ENCODE peak calls at places on chromosomes 4 and X, in nine cellular contexts. One of them, this sample, is unnamed.

GRCh38 chrX:42694260-42694815 is 83.6 kb downstream of the PPP1R2C start:
- DNase-seq in NCI-H2107: no peak
- DNase-seq in effector CD4-positive, alpha-beta T cell: no peak
- DNase-seq in hypothalamus: no peak
- DNase-seq in COR-L47: no peak
- DNase-seq in activated naive CD8-positive, alpha-beta T cell treated with anti-CD3 and anti-CD28 coated beads for 36 hours: no peak
- DNase-seq in cardiac muscle cell: no peak
- DNase-seq in HS-5: no peak
- DNase-seq in neural crest cell: no peak
- DNase-seq in this sample: no peak

GRCh38 chr4:104901438-104901837 is 245.2 kb upstream of the TET2 start:
- DNase-seq in NCI-H2107: no peak
- DNase-seq in effector CD4-positive, alpha-beta T cell: no peak
- DNase-seq in hypothalamus: no peak
- DNase-seq in COR-L47: peak
- DNase-seq in activated naive CD8-positive, alpha-beta T cell treated with anti-CD3 and anti-CD28 coated beads for 36 hours: no peak
- DNase-seq in cardiac muscle cell: peak
- DNase-seq in HS-5: no peak
- DNase-seq in neural crest cell: no peak
- DNase-seq in this sample: no peak

GRCh38 chrX:110258552-110258951 is 59.3 kb downstream of the AMMECR1 start:
- DNase-seq in NCI-H2107: no peak
- DNase-seq in effector CD4-positive, alpha-beta T cell: no peak
- DNase-seq in hypothalamus: no peak
- DNase-seq in COR-L47: no peak
- DNase-seq in activated naive CD8-positive, alpha-beta T cell treated with anti-CD3 and anti-CD28 coated beads for 36 hours: no peak
- DNase-seq in cardiac muscle cell: no peak
- DNase-seq in HS-5: no peak
- DNase-seq in neural crest cell: no peak
- DNase-seq in this sample: no peak

GRCh38 chr4:183823394-183823793 is 81.7 kb upstream of the STOX2 start:
- DNase-seq in NCI-H2107: no peak
- DNase-seq in effector CD4-positive, alpha-beta T cell: no peak
- DNase-seq in hypothalamus: no peak
- DNase-seq in COR-L47: no peak
- DNase-seq in activated naive CD8-positive, alpha-beta T cell treated with anti-CD3 and anti-CD28 coated beads for 36 hours: no peak
- DNase-seq in cardiac muscle cell: no peak
- DNase-seq in HS-5: peak
- DNase-seq in neural crest cell: no peak
- DNase-seq in this sample: no peak

GRCh38 chr4:186598686-186599085 is 43.3 kb upstream of the MTNR1A start:
- DNase-seq in NCI-H2107: no peak
- DNase-seq in effector CD4-positive, alpha-beta T cell: no peak
- DNase-seq in hypothalamus: no peak
- DNase-seq in COR-L47: no peak
- DNase-seq in activated naive CD8-positive, alpha-beta T cell treated with anti-CD3 and anti-CD28 coated beads for 36 hours: no peak
- DNase-seq in cardiac muscle cell: no peak
- DNase-seq in HS-5: no peak
- DNase-seq in neural crest cell: no peak
- DNase-seq in this sample: no peak

GRCh38 chr4:101321481-101322042 is 25.8 kb downstream of the PPP3CA start:
- DNase-seq in NCI-H2107: no peak
- DNase-seq in effector CD4-positive, alpha-beta T cell: no peak
- DNase-seq in hypothalamus: no peak
- DNase-seq in COR-L47: no peak
- DNase-seq in activated naive CD8-positive, alpha-beta T cell treated with anti-CD3 and anti-CD28 coated beads for 36 hours: no peak
- DNase-seq in cardiac muscle cell: no peak
- DNase-seq in HS-5: no peak
- DNase-seq in neural crest cell: no peak
- DNase-seq in this sample: no peak

GRCh38 chrX:129618997-129619396 is 35.8 kb downstream of the APLN start:
- DNase-seq in NCI-H2107: no peak
- DNase-seq in effector CD4-positive, alpha-beta T cell: no peak
- DNase-seq in hypothalamus: no peak
- DNase-seq in COR-L47: no peak
- DNase-seq in activated naive CD8-positive, alpha-beta T cell treated with anti-CD3 and anti-CD28 coated beads for 36 hours: no peak
- DNase-seq in cardiac muscle cell: no peak
- DNase-seq in HS-5: no peak
- DNase-seq in neural crest cell: no peak
- DNase-seq in this sample: no peak

GRCh38 chrX:127038065-127038464 is 218.5 kb downstream of the PRR32 start:
- DNase-seq in NCI-H2107: no peak
- DNase-seq in effector CD4-positive, alpha-beta T cell: no peak
- DNase-seq in hypothalamus: no peak
- DNase-seq in COR-L47: no peak
- DNase-seq in activated naive CD8-positive, alpha-beta T cell treated with anti-CD3 and anti-CD28 coated beads for 36 hours: no peak
- DNase-seq in cardiac muscle cell: peak
- DNase-seq in HS-5: no peak
- DNase-seq in neural crest cell: no peak
- DNase-seq in this sample: no peak

GRCh38 chr4:13872145-13872544 is 244.6 kb upstream of the BOD1L1 start:
- DNase-seq in NCI-H2107: no peak
- DNase-seq in effector CD4-positive, alpha-beta T cell: no peak
- DNase-seq in hypothalamus: no peak
- DNase-seq in COR-L47: no peak
- DNase-seq in activated naive CD8-positive, alpha-beta T cell treated with anti-CD3 and anti-CD28 coated beads for 36 hours: no peak
- DNase-seq in cardiac muscle cell: no peak
- DNase-seq in HS-5: no peak
- DNase-seq in neural crest cell: no peak
- DNase-seq in this sample: no peak

GRCh38 chr4:69517674-69518073 is 22.0 kb upstream of the UGT2B4 start:
- DNase-seq in NCI-H2107: no peak
- DNase-seq in effector CD4-positive, alpha-beta T cell: no peak
- DNase-seq in hypothalamus: no peak
- DNase-seq in COR-L47: no peak
- DNase-seq in activated naive CD8-positive, alpha-beta T cell treated with anti-CD3 and anti-CD28 coated beads for 36 hours: no peak
- DNase-seq in cardiac muscle cell: no peak
- DNase-seq in HS-5: no peak
- DNase-seq in neural crest cell: no peak
- DNase-seq in this sample: no peak

GRCh38 chr4:133147922-133148689 is 988 bp upstream of the PCDH10 start:
- DNase-seq in NCI-H2107: peak
- DNase-seq in effector CD4-positive, alpha-beta T cell: no peak
- DNase-seq in hypothalamus: no peak
- DNase-seq in COR-L47: peak
- DNase-seq in activated naive CD8-positive, alpha-beta T cell treated with anti-CD3 and anti-CD28 coated beads for 36 hours: no peak
- DNase-seq in cardiac muscle cell: peak
- DNase-seq in HS-5: peak
- DNase-seq in neural crest cell: peak
- DNase-seq in this sample: no peak

GRCh38 chr4:8260656-8261111 is 8.9 kb upstream of the HTRA3 start:
- DNase-seq in NCI-H2107: no peak
- DNase-seq in effector CD4-positive, alpha-beta T cell: no peak
- DNase-seq in hypothalamus: no peak
- DNase-seq in COR-L47: no peak
- DNase-seq in activated naive CD8-positive, alpha-beta T cell treated with anti-CD3 and anti-CD28 coated beads for 36 hours: no peak
- DNase-seq in cardiac muscle cell: peak
- DNase-seq in HS-5: no peak
- DNase-seq in neural crest cell: no peak
- DNase-seq in this sample: no peak

GRCh38 chr4:60201052-60201673 is 999.0 kb upstream of the ADGRL3 start:
- DNase-seq in NCI-H2107: peak
- DNase-seq in effector CD4-positive, alpha-beta T cell: no peak
- DNase-seq in hypothalamus: peak
- DNase-seq in COR-L47: peak
- DNase-seq in activated naive CD8-positive, alpha-beta T cell treated with anti-CD3 and anti-CD28 coated beads for 36 hours: peak
- DNase-seq in cardiac muscle cell: peak
- DNase-seq in HS-5: peak
- DNase-seq in neural crest cell: peak
- DNase-seq in this sample: peak

GRCh38 chr4:47374477-47374876 is 89.0 kb downstream of the COMMD8 start:
- DNase-seq in NCI-H2107: no peak
- DNase-seq in effector CD4-positive, alpha-beta T cell: no peak
- DNase-seq in hypothalamus: no peak
- DNase-seq in COR-L47: no peak
- DNase-seq in activated naive CD8-positive, alpha-beta T cell treated with anti-CD3 and anti-CD28 coated beads for 36 hours: no peak
- DNase-seq in cardiac muscle cell: no peak
- DNase-seq in HS-5: peak
- DNase-seq in neural crest cell: no peak
- DNase-seq in this sample: no peak

This sample was measured in WTC11.